ENCODE peak calls at places on chromosomes 4 and X, in ten cellular contexts. Y is CD8-positive, alpha-beta T cell; D is left ventricle myocardium inferior; Z is heart right ventricle; A is lung; M is HCT116; X is tibial nerve; T is tibial artery; B is pancreas; W is fibroblast of lung. O is an unnamed sample. For H3K36me3, the result is how much of the 10 kb centered on the place peaks cover.

GRCh38 chr4:144645621-144646522 is at the start of gene HHIP:
- DNase-seq in Y (no peak), D (peak), Z (no peak), A (peak), M (no peak), X (peak), T (peak), B (peak), W (peak), O (no peak)

GRCh38 chrX:110852180-110852579 is 56.6 kb upstream of the CHRDL1 start:
- DNase-seq in Y (no peak), D (no peak), Z (no peak), A (no peak), M (no peak), X (no peak), T (no peak), B (no peak), W (peak), O (no peak)

GRCh38 chr4:71270901-71271300 is 67.9 kb upstream of the SLC4A4 start:
- DNase-seq in Y (no peak), D (no peak), Z (no peak), A (no peak), M (peak), X (no peak), T (no peak), B (no peak), W (peak), O (no peak)

GRCh38 chr4:15336410-15337184 is 91.2 kb upstream of the C1QTNF7 start:
- DNase-seq in Y (no peak), D (no peak), Z (no peak), A (no peak), M (no peak), X (no peak), T (no peak), B (no peak), W (peak), O (peak)

GRCh38 chrX:44927398-44927797 is 54.4 kb downstream of the KDM6A start:
- DNase-seq in Y (no peak), D (no peak), Z (no peak), A (no peak), M (no peak), X (no peak), T (no peak), B (no peak), W (no peak), O (no peak)

GRCh38 chr4:3250438-3250955 is 1.5 kb downstream of the MSANTD1 start:
- DNase-seq in Y (no peak), D (no peak), Z (no peak), A (peak), M (no peak), X (no peak), T (no peak), B (peak), W (no peak), O (no peak)

GRCh38 chr4:126850286-126850685 is 782.5 kb upstream of the INTU start:
- DNase-seq in Y (no peak), D (no peak), Z (no peak), A (no peak), M (peak), X (no peak), T (no peak), B (no peak), W (peak), O (peak)

GRCh38 chrX:133265331-133265730 is 47.2 kb upstream of the TFDP3 start:
- DNase-seq in Y (no peak), D (no peak), Z (no peak), A (no peak), M (no peak), X (no peak), T (no peak), B (peak), W (no peak), O (no peak)

GRCh38 chrX:1486749-1487361 is 34.1 kb upstream of the ASMTL start:
- DNase-seq in Y (no peak), D (peak), Z (peak), A (no peak), M (no peak), X (no peak), T (no peak), B (no peak), W (no peak), O (no peak)

GRCh38 chr4:36399762-36400353 is 118.4 kb downstream of the DTHD1 start:
- DNase-seq in Y (peak), D (no peak), Z (peak), A (no peak), M (no peak), X (no peak), T (no peak), B (no peak), W (peak), O (no peak)

GRCh38 chrX:151710457-151710856 is 5.4 kb upstream of the FATE1 start:
- DNase-seq in Y (no peak), D (no peak), Z (no peak), A (no peak), M (no peak), X (no peak), T (no peak), B (no peak), W (no peak), O (no peak)

GRCh38 chr4:94168321-94168720 is 39.3 kb upstream of the SMARCAD1 start:
- DNase-seq in Y (no peak), D (no peak), Z (no peak), A (no peak), M (no peak), X (no peak), T (no peak), B (no peak), W (no peak), O (no peak)

GRCh38 chr4:80204433-80204832 is 7.1 kb downstream of the PRDM8 start:
- DNase-seq in Y (no peak), D (no peak), Z (no peak), A (no peak), M (no peak), X (no peak), T (no peak), B (no peak), W (no peak), O (no peak)

GRCh38 chr4:111204807-111205206 is 581.9 kb upstream of the PITX2 start:
- DNase-seq in Y (no peak), D (no peak), Z (no peak), A (no peak), M (no peak), X (no peak), T (no peak), B (no peak), W (no peak), O (no peak)

GRCh38 chr4:168647976-168648375 is 151.1 kb downstream of the PALLD start:
- DNase-seq in Y (no peak), D (no peak), Z (no peak), A (no peak), M (no peak), X (no peak), T (no peak), B (no peak), W (no peak), O (no peak)

GRCh38 chrX:73398185-73398914 is 48.5 kb upstream of the CDX4 start:
- DNase-seq in Y (no peak), D (no peak), Z (no peak), A (no peak), M (no peak), X (no peak), T (no peak), B (no peak), W (no peak), O (no peak)

GRCh38 chr4:16607241-16607640 is 291.2 kb downstream of the LDB2 start:
- DNase-seq in Y (no peak), D (no peak), Z (no peak), A (no peak), M (no peak), X (no peak), T (no peak), B (no peak), W (no peak), O (no peak)

GRCh38 chr4:100295792-100296191 is 105.5 kb upstream of the DDIT4L start:
- DNase-seq in Y (no peak), D (no peak), Z (no peak), A (no peak), M (no peak), X (no peak), T (no peak), B (no peak), W (peak), O (no peak)

GRCh38 chr4:140567722-140568121 is 1.0 kb downstream of the UCP1 start:
- DNase-seq in Y (no peak), D (no peak), Z (no peak), A (no peak), M (no peak), X (no peak), T (no peak), B (no peak), W (peak), O (no peak)

GRCh38 chr4:57119054-57119651 is 9.0 kb upstream of the IGFBP7 start:
- DNase-seq in Y (no peak), D (peak), Z (peak), A (no peak), M (no peak), X (peak), T (peak), B (no peak), W (peak), O (peak)

GRCh38 chr4:2696423-2696822 is 59.7 kb downstream of the TNIP2 start:
- DNase-seq in Y (no peak), D (no peak), Z (no peak), A (no peak), M (no peak), X (no peak), T (no peak), B (no peak), W (no peak), O (no peak)

GRCh38 chrX:129651756-129652564 is 2.8 kb downstream of the APLN start:
- DNase-seq in Y (no peak), D (peak), Z (no peak), A (no peak), M (no peak), X (no peak), T (no peak), B (no peak), W (no peak), O (no peak)

GRCh38 chr4:4395849-4396627 is 9.1 kb downstream of the NSG1 start:
- DNase-seq in Y (no peak), D (no peak), Z (no peak), A (no peak), M (no peak), X (no peak), T (no peak), B (peak), W (peak), O (no peak)

GRCh38 chrX:6026484-6026883 is 202.2 kb downstream of the NLGN4X start:
- DNase-seq in Y (no peak), D (no peak), Z (no peak), A (no peak), M (no peak), X (no peak), T (no peak), B (no peak), W (no peak), O (no peak)

GRCh38 chr4:162201673-162202072 is 37.9 kb upstream of the FSTL5 start:
- DNase-seq in Y (no peak), D (no peak), Z (no peak), A (no peak), M (no peak), X (no peak), T (no peak), B (no peak), W (no peak), O (no peak)

GRCh38 chrX:132461886-132462285 is 27.0 kb downstream of the MBNL3 start:
- DNase-seq in Y (no peak), D (no peak), Z (no peak), A (no peak), M (no peak), X (no peak), T (no peak), B (no peak), W (no peak), O (no peak)

GRCh38 chr4:186982160-186982559 is 258.5 kb upstream of the FAT1 start:
- DNase-seq in Y (no peak), D (no peak), Z (no peak), A (no peak), M (no peak), X (no peak), T (no peak), B (no peak), W (no peak), O (no peak)

GRCh38 chrX:39875834-39876625 is 221.7 kb downstream of the BCOR start:
- DNase-seq in Y (no peak), D (no peak), Z (no peak), A (no peak), M (no peak), X (no peak), T (no peak), B (no peak), W (no peak), O (no peak)

GRCh38 chr4:29372971-29373370 is 1347.2 kb upstream of the PCDH7 start:
- DNase-seq in Y (no peak), D (no peak), Z (no peak), A (no peak), M (no peak), X (no peak), T (no peak), B (no peak), W (no peak), O (no peak)

GRCh38 chr4:107561481-107561880 is 158.6 kb downstream of the PAPSS1 start:
- DNase-seq in Y (no peak), D (no peak), Z (no peak), A (no peak), M (no peak), X (no peak), T (no peak), B (no peak), W (peak), O (no peak)

GRCh38 chrX:53458082-53458481 is 23.9 kb upstream of the HSD17B10 start:
- DNase-seq in Y (no peak), D (no peak), Z (no peak), A (no peak), M (no peak), X (no peak), T (no peak), B (no peak), W (peak), O (no peak)

GRCh38 chr4:48483777-48484493 is 792 bp downstream of the SLC10A4 start:
- DNase-seq in Y (no peak), D (no peak), Z (no peak), A (no peak), M (no peak), X (no peak), T (no peak), B (peak), W (no peak), O (no peak)

GRCh38 chr4:48481581-48481980 is 1.6 kb upstream of the SLC10A4 start:
- DNase-seq in Y (no peak), D (no peak), Z (no peak), A (no peak), M (no peak), X (no peak), T (no peak), B (no peak), W (no peak), O (no peak)

GRCh38 chr4:48483006-48483776 is at the start of gene SLC10A4:
- DNase-seq in Y (no peak), D (no peak), Z (no peak), A (no peak), M (no peak), X (no peak), T (no peak), B (no peak), W (no peak), O (no peak)

GRCh38 chr4:48489683-48490011 is 405 bp upstream of the ZAR1 start:
- DNase-seq in Y (no peak), D (no peak), Z (no peak), A (no peak), M (no peak), X (no peak), T (no peak), B (peak), W (no peak), O (no peak)

DNA sequence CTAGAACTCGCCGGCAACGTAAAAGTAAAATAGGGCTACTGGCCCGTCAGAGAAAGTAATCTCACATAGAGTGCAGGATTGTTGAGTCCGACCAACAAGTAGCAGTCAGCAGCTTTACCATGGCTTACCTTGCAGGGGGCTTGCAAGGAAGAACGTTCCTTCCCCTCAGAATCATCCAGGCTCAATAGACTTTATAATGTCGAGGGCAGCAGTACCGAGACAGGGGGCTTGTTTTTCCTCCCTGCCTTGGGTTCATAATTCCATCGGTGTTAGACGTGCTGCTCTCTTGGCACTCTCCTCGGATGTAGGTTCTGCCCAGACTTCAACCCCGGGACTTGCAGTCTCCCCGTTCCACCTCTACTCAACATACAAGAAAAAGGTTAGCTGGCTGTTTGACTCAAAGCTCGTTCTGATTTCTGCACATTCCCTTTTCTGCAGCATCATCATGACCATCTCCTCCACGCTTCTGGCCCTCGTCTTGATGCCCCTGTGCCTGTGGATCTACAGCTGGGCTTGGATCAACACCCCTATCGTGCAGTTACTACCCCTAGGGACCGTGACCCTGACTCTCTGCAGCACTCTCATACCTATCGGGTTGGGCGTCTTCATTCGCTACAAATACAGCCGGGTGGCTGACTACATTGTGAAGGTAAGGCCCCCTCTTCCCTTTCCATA is 1.5 kb downstream of the SLC10A4 start:
- DNase-seq in Y (no peak), D (no peak), Z (no peak), A (no peak), M (no peak), X (no peak), T (no peak), B (no peak), W (no peak), O (no peak)
- H3K4me3 ChIP-seq in Y (no peak), D (peak), Z (no peak), A (no peak), M (peak), X (no peak), T (no peak), B (no peak), W (no peak), O (no peak)

GRCh38 chr4:123350726-123351125 is 45.9 kb upstream of the SPRY1 start:
- DNase-seq in Y (no peak), D (no peak), Z (no peak), A (no peak), M (no peak), X (no peak), T (no peak), B (no peak), W (no peak), O (no peak)

GRCh38 chr4:123351713-123352112 is 44.9 kb upstream of the SPRY1 start:
- DNase-seq in Y (no peak), D (no peak), Z (no peak), A (no peak), M (no peak), X (no peak), T (no peak), B (peak), W (no peak), O (no peak)

GRCh38 chr4:123349401-123350190 is 47.0 kb upstream of the SPRY1 start:
- DNase-seq in Y (no peak), D (no peak), Z (no peak), A (no peak), M (no peak), X (no peak), T (no peak), B (no peak), W (no peak), O (no peak)

GRCh38 chr4:123352240-123352945 is 44.2 kb upstream of the SPRY1 start:
- DNase-seq in Y (no peak), D (no peak), Z (peak), A (no peak), M (no peak), X (no peak), T (no peak), B (no peak), W (peak), O (peak)

GRCh38 chr4:123350191-123350544 is 46.4 kb upstream of the SPRY1 start:
- DNase-seq in Y (no peak), D (no peak), Z (no peak), A (no peak), M (peak), X (no peak), T (no peak), B (no peak), W (no peak), O (no peak)
- TF ChIP-seq CTCF in Y (no peak), D (no peak), Z (no peak), A (no peak), M (no peak), X (no peak), T (no peak), B (no peak), W (no peak), O (no peak)

GRCh38 chr4:41678086-41678485 is 70.4 kb downstream of the PHOX2B start:
- DNase-seq in Y (no peak), D (no peak), Z (no peak), A (no peak), M (no peak), X (no peak), T (no peak), B (no peak), W (peak), O (no peak)
- H3K36me3 ChIP-seq in Y (under half), D (half or more), Z (half or more), A (under half), M (under half), X (under half), T (half or more), B (under half), W (under half), O (under half)

GRCh38 chrX:9788908-9789307 is 2.7 kb downstream of the SHROOM2 start:
- DNase-seq in Y (no peak), D (no peak), Z (no peak), A (peak), M (no peak), X (no peak), T (no peak), B (no peak), W (peak), O (no peak)

GRCh38 chrX:9785252-9785943 is 831 bp upstream of the SHROOM2 start:
- DNase-seq in Y (no peak), D (no peak), Z (no peak), A (no peak), M (no peak), X (no peak), T (no peak), B (peak), W (no peak), O (no peak)

GRCh38 chrX:9785944-9786741 is at the start of gene SHROOM2:
- DNase-seq in Y (no peak), D (no peak), Z (no peak), A (no peak), M (no peak), X (no peak), T (no peak), B (peak), W (no peak), O (no peak)

GRCh38 chrX:9789555-9789954 is 3.3 kb downstream of the SHROOM2 start:
- DNase-seq in Y (no peak), D (no peak), Z (no peak), A (no peak), M (no peak), X (no peak), T (no peak), B (no peak), W (no peak), O (no peak)

GRCh38 chrX:9786839-9787635 is 808 bp downstream of the SHROOM2 start:
- DNase-seq in Y (no peak), D (no peak), Z (no peak), A (no peak), M (no peak), X (no peak), T (no peak), B (peak), W (peak), O (no peak)
- H3K4me3 ChIP-seq in Y (no peak), D (peak), Z (peak), A (peak), M (peak), X (peak), T (peak), B (peak), W (no peak), O (no peak)

GRCh38 chr4:67201334-67201733 is 344.0 kb downstream of the CENPC start:
- DNase-seq in Y (no peak), D (no peak), Z (no peak), A (no peak), M (no peak), X (no peak), T (no peak), B (no peak), W (no peak), O (no peak)

GRCh38 chr4:67204441-67204840 is 340.9 kb downstream of the CENPC start:
- DNase-seq in Y (no peak), D (no peak), Z (no peak), A (no peak), M (no peak), X (no peak), T (no peak), B (no peak), W (no peak), O (no peak)

DNA sequence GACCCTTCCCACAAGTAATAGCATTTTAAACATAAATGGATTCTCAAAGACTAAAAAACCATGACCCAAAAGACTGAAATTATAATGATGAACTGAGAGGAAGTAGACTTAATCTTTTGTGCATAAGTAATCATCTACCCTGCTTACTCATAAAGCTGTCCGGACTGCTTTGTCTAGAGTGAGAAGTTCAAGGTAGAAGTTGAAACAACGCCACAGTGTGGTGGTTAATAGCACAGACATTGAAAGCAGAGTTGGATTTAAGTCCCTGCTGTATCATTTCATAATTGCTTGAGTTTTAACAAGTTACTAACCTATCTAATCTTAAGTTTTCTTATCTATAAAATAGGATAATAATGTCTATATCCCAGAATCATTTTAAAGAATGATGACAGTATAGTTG is 346.5 kb downstream of the CENPC start:
- DNase-seq in Y (no peak), D (no peak), Z (no peak), A (no peak), M (no peak), X (no peak), T (no peak), B (no peak), W (no peak), O (no peak)
- TF ChIP-seq CTCF in Y (no peak), D (peak), Z (peak), A (no peak), M (no peak), X (no peak), T (no peak), B (no peak), W (no peak), O (no peak)